ENCODE peak calls at places on chromosome 16, in nine cellular contexts. U, Q, L, N, F, Z, D, A and W are unnamed samples.

GRCh38 chr16:26827386-26827785 is 239.3 kb upstream of the C16orf82 start:
- DNase-seq in U (no peak), Q (no peak), L (no peak), N (no peak), F (no peak), Z (no peak), D (no peak), A (no peak), W (no peak)

GRCh38 chr16:68232335-68232734 is 3.6 kb downstream of the ESRP2 start:
- DNase-seq in U (no peak), Q (no peak), L (peak; percentile 63), N (no peak), F (no peak), Z (no peak), D (no peak), A (no peak), W (no peak)

GRCh38 chr16:89764711-89765201 is 43.4 kb downstream of the ZNF276 start:
- DNase-seq in U (no peak), Q (peak; percentile 5), L (peak; percentile 75), N (no peak), F (no peak), Z (peak; percentile 65), D (no peak), A (no peak), W (no peak)

GRCh38 chr16:28182183-28182582 is 29.6 kb downstream of the XPO6 start:
- DNase-seq in U (no peak), Q (no peak), L (no peak), N (no peak), F (no peak), Z (no peak), D (no peak), A (no peak), W (no peak)

GRCh38 chr16:80599466-80599865 is 58.7 kb downstream of the DYNLRB2 start:
- DNase-seq in U (peak; percentile 73), Q (no peak), L (no peak), N (no peak), F (peak; percentile 39), Z (peak; percentile 18), D (no peak), A (no peak), W (no peak)

GRCh38 chr16:27973678-27974077 is 89.8 kb downstream of the GSG1L start:
- DNase-seq in U (no peak), Q (no peak), L (peak; percentile 36), N (no peak), F (no peak), Z (no peak), D (no peak), A (peak; percentile 37), W (no peak)

GRCh38 chr16:30351586-30352419 is 3.3 kb downstream of the CD2BP2 start:
- DNase-seq in U (peak; percentile 84), Q (peak; percentile 95), L (peak; percentile 84), N (peak; percentile 76), F (peak; percentile 86), Z (peak; percentile 89), D (peak; percentile 97), A (no peak), W (peak; percentile 76)

GRCh38 chr16:4314532-4315184 is 1.2 kb upstream of the GLIS2 start:
- DNase-seq in U (peak; percentile 43), Q (peak; percentile 59), L (peak; percentile 76), N (no peak), F (no peak), Z (peak; percentile 62), D (peak; percentile 56), A (peak; percentile 23), W (peak; percentile 59)

GRCh38 chr16:73083271-73083670 is 35.3 kb upstream of the ZFHX3 start:
- DNase-seq in U (peak; percentile 36), Q (no peak), L (no peak), N (no peak), F (no peak), Z (no peak), D (no peak), A (no peak), W (no peak)

GRCh38 chr16:60031751-60032150 is 1297.6 kb upstream of the GOT2 start:
- DNase-seq in U (no peak), Q (no peak), L (no peak), N (no peak), F (no peak), Z (peak; percentile 0), D (no peak), A (no peak), W (no peak)

GRCh38 chr16:87392823-87393679 is 915 bp downstream of the MAP1LC3B start:
- DNase-seq in U (peak; percentile 43), Q (peak; percentile 48), L (peak; percentile 82), N (no peak), F (no peak), Z (peak; percentile 55), D (peak; percentile 56), A (peak; percentile 50), W (peak; percentile 67)

GRCh38 chr16:64910351-64910750 is 211.5 kb downstream of the CDH11 start:
- DNase-seq in U (peak; percentile 25), Q (peak; percentile 94), L (no peak), N (no peak), F (peak; percentile 66), Z (peak; percentile 61), D (peak; percentile 90), A (peak; percentile 18), W (no peak)

GRCh38 chr16:86986136-86986535 is 331.1 kb downstream of the C16orf95 start:
- DNase-seq in U (no peak), Q (no peak), L (no peak), N (no peak), F (no peak), Z (no peak), D (no peak), A (peak; percentile 57), W (no peak)

GRCh38 chr16:49698416-49698815 is 157.5 kb downstream of the ZNF423 start:
- DNase-seq in U (no peak), Q (peak; percentile 72), L (no peak), N (no peak), F (no peak), Z (no peak), D (peak; percentile 56), A (no peak), W (no peak)